ENCODE peak calls at places on chromosome 2, in four cellular contexts. T is frontal cortex, R is HT-29, I is myocyte. U is an unnamed sample.

GRCh38 chr2:37827911-37828411 is 97.1 kb upstream of the RMDN2 start:
- DNase-seq in T (no peak), R (no peak), I (peak), U (peak)

GRCh38 chr2:235951980-235952379 is 216.2 kb downstream of the GBX2 start:
- DNase-seq in T (no peak), R (no peak), I (no peak), U (no peak)

GRCh38 chr2:222037211-222037610 is 261.6 kb downstream of the PAX3 start:
- DNase-seq in T (no peak), R (no peak), I (no peak), U (no peak)

GRCh38 chr2:95056461-95057459 is 31.3 kb downstream of the MAL start:
- DNase-seq in T (no peak), R (no peak), I (peak), U (peak)

GRCh38 chr2:49298230-49298629 is 143.9 kb upstream of the FSHR start:
- DNase-seq in T (no peak), R (no peak), I (no peak), U (no peak)

GRCh38 chr2:167964650-167965404 is 282.6 kb downstream of the STK39 start:
- DNase-seq in T (no peak), R (peak), I (peak), U (peak)

GRCh38 chr2:60438136-60438535 is 115.3 kb downstream of the BCL11A start:
- DNase-seq in T (no peak), R (no peak), I (no peak), U (no peak)

GRCh38 chr2:29317077-29317517 is 201.9 kb downstream of the CLIP4 start:
- DNase-seq in T (no peak), R (no peak), I (peak), U (no peak)

GRCh38 chr2:219252900-219253752 is at the start of gene TUBA4B:
- DNase-seq in T (peak), R (peak), I (peak), U (no peak)

GRCh38 chr2:157722580-157723234 is 94.0 kb upstream of the ACVR1C start:
- DNase-seq in T (no peak), R (no peak), I (no peak), U (no peak)

GRCh38 chr2:88626171-88627054 is 851 bp downstream of the EIF2AK3 start:
- DNase-seq in T (no peak), R (peak), I (peak), U (no peak)

GRCh38 chr2:137991078-137991477 is 26.8 kb downstream of the HNMT start:
- DNase-seq in T (no peak), R (no peak), I (no peak), U (no peak)

GRCh38 chr2:236554629-236555282 is 14.9 kb upstream of the ACKR3 start:
- DNase-seq in T (no peak), R (no peak), I (no peak), U (no peak)

GRCh38 chr2:231707625-231708049 is 688 bp upstream of the PTMA start:
- DNase-seq in T (no peak), R (no peak), I (no peak), U (no peak)

GRCh38 chr2:124045906-124046305 is 20.8 kb downstream of the CNTNAP5 start:
- DNase-seq in T (no peak), R (no peak), I (no peak), U (no peak)

GRCh38 chr2:237358721-237359595 is 55.0 kb downstream of the COL6A3 start:
- DNase-seq in T (no peak), R (no peak), I (no peak), U (no peak)

GRCh38 chr2:147818741-147819140 is 26.1 kb upstream of the ACVR2A start:
- DNase-seq in T (no peak), R (no peak), I (no peak), U (no peak)

GRCh38 chr2:155043097-155043496 is 344.6 kb downstream of the KCNJ3 start:
- DNase-seq in T (no peak), R (no peak), I (no peak), U (no peak)